ENCODE peak calls at places on chromosomes 11 and 22, in ten cellular contexts. A is heart left ventricle, E is IMR-90, P is right atrium auricular region, C is pancreas, T is stomach, F is A549, D is endodermal cell, W is Peyer's patch, S is left ventricle myocardium inferior. O is an unnamed sample.
A peak's percentile ranks its signal among the peaks of the same experiment; 100 is the strongest.

GRCh38 chr22:39873963-39874362 is 19.6 kb downstream of the ENTHD1 start:
- DNase-seq in D (no peak), P (no peak), W (no peak), A (no peak), T (no peak), C (no peak), S (no peak), F (no peak), E (no peak), O (no peak)

GRCh38 chr22:38214248-38215056 is 12.7 kb downstream of the MAFF start:
- DNase-seq in W (peak; percentile 87), C (peak; percentile 64), A (peak; percentile 66), F (no peak), S (peak; percentile 61), D (peak; percentile 95), T (peak; percentile 63), E (peak; percentile 49), P (peak; percentile 69), O (no peak)

GRCh38 chr11:118448294-118448693 is 12.0 kb downstream of the KMT2A start:
- DNase-seq in D (no peak), A (no peak), W (no peak), E (peak; percentile 49), F (no peak), T (no peak), P (no peak), C (no peak), S (no peak), O (no peak)

GRCh38 chr11:71329165-71329510 is 76.8 kb upstream of the SHANK2 start:
- DNase-seq in P (no peak), T (peak; percentile 27), D (no peak), S (no peak), E (no peak), A (no peak), C (no peak), F (no peak), W (peak; percentile 41), O (no peak)

GRCh38 chr11:61080526-61080925 is 21.8 kb upstream of the CD5 start:
- DNase-seq in F (no peak), E (no peak), S (no peak), W (peak; percentile 70), T (no peak), A (no peak), C (no peak), P (no peak), D (no peak), O (no peak)

GRCh38 chr22:39728236-39728860 is 157.8 kb downstream of the CACNA1I start:
- DNase-seq in S (no peak), A (no peak), D (no peak), W (no peak), P (no peak), E (no peak), C (no peak), T (no peak), F (no peak), O (no peak)

GRCh38 chr22:44181033-44181911 is 547 bp downstream of the PARVG start:
- DNase-seq in T (peak; percentile 43), P (no peak), E (no peak), A (no peak), S (peak; percentile 47), D (no peak), C (no peak), W (peak; percentile 80), F (no peak), O (no peak)

GRCh38 chr11:70365536-70365912 is 32.8 kb upstream of the CTTN start:
- DNase-seq in T (no peak), D (no peak), A (no peak), W (no peak), F (no peak), S (no peak), C (no peak), P (no peak), E (no peak), O (no peak)

GRCh38 chr11:11010624-11011127 is 152.8 kb upstream of the ZBED5 start:
- DNase-seq in F (peak; percentile 40), P (peak; percentile 61), E (peak; percentile 1), S (peak; percentile 34), T (peak; percentile 28), A (peak; percentile 42), W (peak; percentile 56), D (peak; percentile 87), C (no peak), O (no peak)

GRCh38 chr11:94885581-94885980 is 87.8 kb downstream of the CWC15 start:
- DNase-seq in T (no peak), C (no peak), S (no peak), D (no peak), E (no peak), W (no peak), A (no peak), P (no peak), F (no peak), O (no peak)

GRCh38 chr11:1877211-1878133 is 14.2 kb downstream of the PRR33 start:
- DNase-seq in S (peak; percentile 74), W (peak; percentile 58), A (peak; percentile 87), F (no peak), P (no peak), E (no peak), T (peak; percentile 61), C (peak; percentile 27), D (no peak), O (no peak)

GRCh38 chr11:117826360-117826635 is 1.8 kb upstream of the FXYD2 start:
- DNase-seq in D (peak; percentile 26), W (peak; percentile 13), A (no peak), P (no peak), T (peak; percentile 25), F (no peak), E (no peak), S (no peak), C (no peak), O (no peak)

GRCh38 chr11:94525933-94526332 is 13.7 kb downstream of the C11orf97 start:
- DNase-seq in W (peak; percentile 79), T (peak; percentile 88), A (peak; percentile 58), E (peak; percentile 74), P (peak; percentile 81), S (peak; percentile 66), C (peak; percentile 55), F (no peak), D (no peak), O (no peak)

GRCh38 chr11:33258631-33259184 is 1.5 kb downstream of the HIPK3 start:
- DNase-seq in S (no peak), E (peak; percentile 56), P (no peak), D (no peak), A (no peak), C (no peak), W (no peak), T (no peak), F (no peak), O (peak; percentile 45)

GRCh38 chr11:86735462-86736302 is 63.3 kb upstream of the ME3 start:
- DNase-seq in E (peak; percentile 82), C (no peak), W (no peak), S (no peak), D (no peak), A (no peak), F (peak; percentile 66), P (no peak), T (no peak), O (peak; percentile 90)
- H3K27ac ChIP-seq in E (peak overlapping the region; percentile 84), C (no peak overlapping the region), W (no peak overlapping the region), S (no peak overlapping the region), D (no peak overlapping the region), A (no peak overlapping the region), F (peak overlapping the region; percentile 88), P (no peak overlapping the region), T (no peak overlapping the region), O (peak overlapping the region; percentile 99)

GRCh38 chr11:114129699-114130659 is 70.5 kb downstream of the ZBTB16 start:
- DNase-seq in W (no peak), S (no peak), T (no peak), F (no peak), A (no peak), E (no peak), C (no peak), D (no peak), P (no peak), O (no peak)

GRCh38 chr11:114125959-114126358 is 66.4 kb downstream of the ZBTB16 start:
- DNase-seq in S (no peak), A (no peak), C (no peak), T (no peak), E (no peak), W (no peak), P (no peak), F (no peak), D (no peak), O (no peak)

GRCh38 chr11:114125531-114125930 is 66.0 kb downstream of the ZBTB16 start:
- DNase-seq in E (no peak), P (no peak), T (no peak), A (no peak), S (no peak), W (no peak), D (no peak), C (no peak), F (no peak), O (no peak)

GRCh38 chr11:114131366-114131963 is 72.0 kb downstream of the ZBTB16 start:
- DNase-seq in A (no peak), D (no peak), F (no peak), C (no peak), W (no peak), P (no peak), T (no peak), S (no peak), E (no peak), O (no peak)

GRCh38 chr11:114128399-114128798 is 68.9 kb downstream of the ZBTB16 start:
- DNase-seq in T (no peak), E (no peak), C (no peak), S (no peak), F (no peak), W (no peak), A (no peak), D (no peak), P (no peak), O (no peak)
- H3K4me1 ChIP-seq in T (peaks cover 98% of the 10 kb centered on the region), E (no peaks in the 10 kb centered on the region), C (peaks cover 30% of the 10 kb centered on the region), S (peaks cover 100% of the 10 kb centered on the region), F (no peaks in the 10 kb centered on the region), W (no peaks in the 10 kb centered on the region), A (peaks cover 50% of the 10 kb centered on the region), D (no peaks in the 10 kb centered on the region), P (no peaks in the 10 kb centered on the region), O (no peaks in the 10 kb centered on the region)

GRCh38 chr22:49672013-49672516 is 155.6 kb downstream of the BRD1 start:
- DNase-seq in E (no peak), P (no peak), S (no peak), F (no peak), D (no peak), A (no peak), C (no peak), T (no peak), W (peak; percentile 33), O (no peak)
- TF ChIP-seq CTCF in E (no peak), P (no peak), S (no peak), F (no peak), D (no peak), A (no peak), C (no peak), T (no peak), W (no peak), O (no peak)

DNA sequence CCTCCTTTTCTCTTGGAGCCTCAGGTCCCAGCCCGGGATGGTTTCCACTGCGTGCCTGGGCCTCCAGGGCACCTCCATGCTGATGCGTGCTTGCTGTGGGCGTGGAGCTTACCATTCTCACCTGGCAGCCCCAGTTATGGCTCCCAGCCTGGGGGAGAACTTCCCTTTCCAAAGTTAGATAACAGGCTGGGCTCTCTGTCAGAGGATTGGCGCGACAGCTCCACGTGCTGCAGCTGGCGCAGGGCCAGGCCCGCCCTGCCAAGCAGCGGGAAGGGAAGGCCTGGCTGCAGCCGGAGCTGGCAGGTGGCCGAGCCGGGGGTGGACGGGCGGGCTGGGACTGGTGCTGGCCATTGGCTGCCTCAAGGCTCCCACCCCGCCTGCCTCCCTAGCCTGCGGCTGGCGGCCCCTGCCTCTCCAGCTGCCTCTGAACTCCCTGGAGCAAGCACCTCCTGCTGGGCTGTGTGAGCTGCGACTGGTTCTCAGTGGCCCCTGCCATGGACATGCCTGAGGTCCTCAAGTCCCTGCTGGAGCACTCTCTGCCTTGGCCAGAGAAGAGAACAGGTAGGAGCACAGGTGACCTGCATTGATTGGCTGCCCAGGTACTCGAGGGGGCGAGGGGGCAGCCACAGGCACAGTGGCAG is 14.6 kb upstream of the TEF start:
- DNase-seq in S (peak; percentile 98), W (peak; percentile 91), P (peak; percentile 94), C (peak; percentile 98), D (peak; percentile 83), T (peak; percentile 98), A (peak; percentile 98), E (peak; percentile 96), F (peak; percentile 38), O (no peak)
- H3K27ac ChIP-seq in S (peak overlapping the region; percentile 85), W (peak overlapping the region; percentile 53), P (peak overlapping the region; percentile 69), C (peak overlapping the region; percentile 86), D (no peak overlapping the region), T (peak overlapping the region; percentile 71), A (peak overlapping the region; percentile 67), E (peak overlapping the region; percentile 11), F (no peak overlapping the region), O (no peak overlapping the region)

O was measured in Panc1.